ENCODE peak calls at places on chromosomes 2 and 18, in nine cellular contexts. One of them, this sample, is unnamed.

GRCh38 chr2:170518911-170519310 is 196.2 kb upstream of the SP5 start:
- DNase-seq in CD8-positive, alpha-beta memory T cell: no peak
- DNase-seq in nephron progenitor cell: no peak
- DNase-seq in GM06990: no peak
- DNase-seq in fibroblast of the aortic adventitia: no peak
- DNase-seq in hypothalamus: no peak
- DNase-seq in LoVo: no peak
- DNase-seq in HuH-7.5: no peak
- DNase-seq in GM13976: no peak
- DNase-seq in this sample: no peak

GRCh38 chr2:74921236-74921736 is 37.2 kb upstream of the POLE4 start:
- DNase-seq in GM06990: no peak
- DNase-seq in fibroblast of the aortic adventitia: no peak
- DNase-seq in HuH-7.5: no peak
- DNase-seq in LoVo: no peak
- DNase-seq in hypothalamus: no peak
- DNase-seq in CD8-positive, alpha-beta memory T cell: no peak
- DNase-seq in GM13976: no peak
- DNase-seq in nephron progenitor cell: no peak
- DNase-seq in this sample: no peak

GRCh38 chr2:226772389-226773179 is 27.0 kb downstream of the IRS1 start:
- DNase-seq in LoVo: peak; percentile 84
- DNase-seq in fibroblast of the aortic adventitia: peak; percentile 42
- DNase-seq in nephron progenitor cell: no peak
- DNase-seq in hypothalamus: no peak
- DNase-seq in CD8-positive, alpha-beta memory T cell: no peak
- DNase-seq in GM13976: peak; percentile 64
- DNase-seq in HuH-7.5: no peak
- DNase-seq in GM06990: peak; percentile 66
- DNase-seq in this sample: peak; percentile 65

GRCh38 chr2:29629495-29629894 is 291.9 kb downstream of the ALK start:
- DNase-seq in nephron progenitor cell: no peak
- DNase-seq in HuH-7.5: no peak
- DNase-seq in GM06990: no peak
- DNase-seq in fibroblast of the aortic adventitia: no peak
- DNase-seq in GM13976: no peak
- DNase-seq in LoVo: no peak
- DNase-seq in CD8-positive, alpha-beta memory T cell: no peak
- DNase-seq in hypothalamus: no peak
- DNase-seq in this sample: no peak

GRCh38 chr2:111919794-111920608 is 21.6 kb downstream of the MERTK start:
- DNase-seq in hypothalamus: peak; percentile 47
- DNase-seq in nephron progenitor cell: no peak
- DNase-seq in fibroblast of the aortic adventitia: no peak
- DNase-seq in GM06990: no peak
- DNase-seq in LoVo: peak; percentile 73
- DNase-seq in GM13976: no peak
- DNase-seq in CD8-positive, alpha-beta memory T cell: no peak
- DNase-seq in HuH-7.5: no peak
- DNase-seq in this sample: no peak

GRCh38 chr2:222569826-222570225 is 86.1 kb downstream of the FARSB start:
- DNase-seq in GM06990: no peak
- DNase-seq in fibroblast of the aortic adventitia: peak; percentile 42
- DNase-seq in hypothalamus: no peak
- DNase-seq in LoVo: no peak
- DNase-seq in GM13976: no peak
- DNase-seq in CD8-positive, alpha-beta memory T cell: no peak
- DNase-seq in HuH-7.5: no peak
- DNase-seq in nephron progenitor cell: no peak
- DNase-seq in this sample: no peak

GRCh38 chr2:190186238-190186637 is 123.7 kb upstream of the MSTN start:
- DNase-seq in LoVo: no peak
- DNase-seq in GM06990: no peak
- DNase-seq in hypothalamus: no peak
- DNase-seq in nephron progenitor cell: no peak
- DNase-seq in CD8-positive, alpha-beta memory T cell: no peak
- DNase-seq in fibroblast of the aortic adventitia: no peak
- DNase-seq in GM13976: no peak
- DNase-seq in HuH-7.5: no peak
- DNase-seq in this sample: no peak

GRCh38 chr2:45275235-45275805 is 266.1 kb upstream of the SIX2 start:
- DNase-seq in GM06990: no peak
- DNase-seq in hypothalamus: no peak
- DNase-seq in GM13976: no peak
- DNase-seq in HuH-7.5: no peak
- DNase-seq in LoVo: peak; percentile 43
- DNase-seq in fibroblast of the aortic adventitia: peak; percentile 38
- DNase-seq in nephron progenitor cell: no peak
- DNase-seq in CD8-positive, alpha-beta memory T cell: no peak
- DNase-seq in this sample: no peak

GRCh38 chr2:158667969-158668368 is 127.1 kb upstream of the DAPL1 start:
- DNase-seq in CD8-positive, alpha-beta memory T cell: no peak
- DNase-seq in GM13976: no peak
- DNase-seq in nephron progenitor cell: no peak
- DNase-seq in hypothalamus: no peak
- DNase-seq in fibroblast of the aortic adventitia: peak; percentile 69
- DNase-seq in HuH-7.5: no peak
- DNase-seq in LoVo: no peak
- DNase-seq in GM06990: no peak
- DNase-seq in this sample: no peak

GRCh38 chr2:9722451-9722850 is 91.7 kb upstream of the YWHAQ start:
- DNase-seq in LoVo: no peak
- DNase-seq in HuH-7.5: no peak
- DNase-seq in CD8-positive, alpha-beta memory T cell: no peak
- DNase-seq in GM13976: no peak
- DNase-seq in fibroblast of the aortic adventitia: no peak
- DNase-seq in nephron progenitor cell: no peak
- DNase-seq in GM06990: no peak
- DNase-seq in hypothalamus: no peak
- DNase-seq in this sample: no peak

GRCh38 chr2:85215074-85216050 is 82.2 kb downstream of the TCF7L1 start:
- DNase-seq in nephron progenitor cell: peak; percentile 69
- DNase-seq in HuH-7.5: no peak
- DNase-seq in CD8-positive, alpha-beta memory T cell: no peak
- DNase-seq in GM06990: no peak
- DNase-seq in fibroblast of the aortic adventitia: peak; percentile 94
- DNase-seq in LoVo: no peak
- DNase-seq in hypothalamus: peak; percentile 88
- DNase-seq in GM13976: no peak
- DNase-seq in this sample: no peak

GRCh38 chr2:109331864-109332848 is 203.2 kb downstream of the SH3RF3 start:
- DNase-seq in CD8-positive, alpha-beta memory T cell: no peak
- DNase-seq in nephron progenitor cell: peak; percentile 42
- DNase-seq in fibroblast of the aortic adventitia: peak; percentile 89
- DNase-seq in LoVo: peak; percentile 36
- DNase-seq in HuH-7.5: no peak
- DNase-seq in GM13976: no peak
- DNase-seq in GM06990: peak; percentile 26
- DNase-seq in hypothalamus: peak; percentile 73
- DNase-seq in this sample: no peak

GRCh38 chr2:1676091-1676912 is 68.0 kb downstream of the PXDN start:
- DNase-seq in GM13976: no peak
- DNase-seq in nephron progenitor cell: no peak
- DNase-seq in fibroblast of the aortic adventitia: no peak
- DNase-seq in CD8-positive, alpha-beta memory T cell: no peak
- DNase-seq in LoVo: no peak
- DNase-seq in hypothalamus: no peak
- DNase-seq in GM06990: no peak
- DNase-seq in HuH-7.5: no peak
- DNase-seq in this sample: no peak

GRCh38 chr2:159684796-159685195 is 27.5 kb upstream of the MARCHF7 start:
- DNase-seq in nephron progenitor cell: no peak
- DNase-seq in GM06990: no peak
- DNase-seq in hypothalamus: no peak
- DNase-seq in fibroblast of the aortic adventitia: peak; percentile 65
- DNase-seq in LoVo: peak; percentile 18
- DNase-seq in HuH-7.5: no peak
- DNase-seq in CD8-positive, alpha-beta memory T cell: no peak
- DNase-seq in GM13976: no peak
- DNase-seq in this sample: no peak

GRCh38 chr2:195451160-195451559 is 205.9 kb upstream of the SLC39A10 start:
- DNase-seq in HuH-7.5: no peak
- DNase-seq in fibroblast of the aortic adventitia: no peak
- DNase-seq in nephron progenitor cell: no peak
- DNase-seq in CD8-positive, alpha-beta memory T cell: no peak
- DNase-seq in GM06990: no peak
- DNase-seq in hypothalamus: no peak
- DNase-seq in LoVo: no peak
- DNase-seq in GM13976: no peak
- DNase-seq in this sample: no peak

GRCh38 chr2:37232131-37232933 is 874 bp downstream of the NDUFAF7 start:
- DNase-seq in GM06990: no peak
- DNase-seq in LoVo: peak; percentile 6
- DNase-seq in hypothalamus: no peak
- DNase-seq in nephron progenitor cell: peak; percentile 26
- DNase-seq in GM13976: no peak
- DNase-seq in HuH-7.5: peak; percentile 8
- DNase-seq in fibroblast of the aortic adventitia: peak; percentile 40
- DNase-seq in CD8-positive, alpha-beta memory T cell: no peak
- DNase-seq in this sample: peak; percentile 27

GRCh38 chr2:241204010-241204384 is 15.5 kb downstream of the ANO7 start:
- DNase-seq in HuH-7.5: no peak
- DNase-seq in nephron progenitor cell: no peak
- DNase-seq in hypothalamus: no peak
- DNase-seq in GM13976: no peak
- DNase-seq in fibroblast of the aortic adventitia: no peak
- DNase-seq in CD8-positive, alpha-beta memory T cell: no peak
- DNase-seq in LoVo: no peak
- DNase-seq in GM06990: no peak
- DNase-seq in this sample: no peak

GRCh38 chr2:3664925-3665324 is 6.9 kb downstream of the ALLC start:
- DNase-seq in LoVo: no peak
- DNase-seq in GM13976: no peak
- DNase-seq in HuH-7.5: no peak
- DNase-seq in CD8-positive, alpha-beta memory T cell: no peak
- DNase-seq in GM06990: no peak
- DNase-seq in fibroblast of the aortic adventitia: no peak
- DNase-seq in nephron progenitor cell: no peak
- DNase-seq in hypothalamus: no peak
- DNase-seq in this sample: no peak

GRCh38 chr2:218898109-218898878 is 17.6 kb downstream of the WNT10A start:
- DNase-seq in GM13976: peak; percentile 88
- DNase-seq in HuH-7.5: peak; percentile 91
- DNase-seq in LoVo: peak; percentile 54
- DNase-seq in GM06990: peak; percentile 85
- DNase-seq in nephron progenitor cell: peak; percentile 90
- DNase-seq in CD8-positive, alpha-beta memory T cell: peak; percentile 83
- DNase-seq in hypothalamus: peak; percentile 51
- DNase-seq in fibroblast of the aortic adventitia: peak; percentile 41
- DNase-seq in this sample: peak; percentile 84

GRCh38 chr18:66757946-66758345 is 154.1 kb upstream of the CDH19 start:
- DNase-seq in hypothalamus: no peak
- DNase-seq in CD8-positive, alpha-beta memory T cell: no peak
- DNase-seq in GM13976: no peak
- DNase-seq in GM06990: no peak
- DNase-seq in nephron progenitor cell: no peak
- DNase-seq in HuH-7.5: no peak
- DNase-seq in LoVo: no peak
- DNase-seq in fibroblast of the aortic adventitia: no peak
- DNase-seq in this sample: no peak

GRCh38 chr2:176189666-176190641 is 1.5 kb downstream of the HOXD1 start:
- DNase-seq in GM06990: no peak
- DNase-seq in CD8-positive, alpha-beta memory T cell: no peak
- DNase-seq in GM13976: no peak
- DNase-seq in fibroblast of the aortic adventitia: no peak
- DNase-seq in nephron progenitor cell: peak; percentile 41
- DNase-seq in LoVo: no peak
- DNase-seq in HuH-7.5: no peak
- DNase-seq in hypothalamus: no peak
- DNase-seq in this sample: no peak

This sample was measured in GM13977.